ENCODE peak calls at places on chromosomes 11 and 22, in four cellular contexts. One of them, this sample, is unnamed. For H3K4me1, the result is how much of the 10 kb centered on the place peaks cover.

GRCh38 chr11:8192016-8192895 is 23.4 kb upstream of the RIC3 start:
- DNase-seq in hepatocyte: peak
- DNase-seq in DND-41: peak
- DNase-seq in PC-9: peak
- DNase-seq in this sample: peak

GRCh38 chr11:65315866-65316233 is 1.2 kb downstream of the CDC42EP2 start:
- DNase-seq in hepatocyte: no peak
- DNase-seq in DND-41: no peak
- DNase-seq in PC-9: no peak
- DNase-seq in this sample: no peak

GRCh38 chr11:110565690-110566336 is 136.1 kb downstream of the FDX1 start:
- DNase-seq in hepatocyte: peak
- DNase-seq in DND-41: peak
- DNase-seq in PC-9: peak
- DNase-seq in this sample: no peak

GRCh38 chr11:34345012-34345804 is 12.6 kb downstream of the ABTB2 start:
- DNase-seq in hepatocyte: peak
- DNase-seq in DND-41: no peak
- DNase-seq in PC-9: peak
- DNase-seq in this sample: no peak

GRCh38 chr11:94964934-94965333 is 8.4 kb downstream of the CWC15 start:
- DNase-seq in hepatocyte: no peak
- DNase-seq in DND-41: no peak
- DNase-seq in PC-9: no peak
- DNase-seq in this sample: no peak

GRCh38 chr22:39721456-39722325 is 151.1 kb downstream of the CACNA1I start:
- DNase-seq in hepatocyte: no peak
- DNase-seq in DND-41: no peak
- DNase-seq in PC-9: no peak
- DNase-seq in this sample: no peak

GRCh38 chr22:26942301-26942927 is 285.0 kb downstream of the MIAT start:
- DNase-seq in hepatocyte: no peak
- DNase-seq in DND-41: no peak
- DNase-seq in PC-9: no peak
- DNase-seq in this sample: no peak

GRCh38 chr11:74754507-74755255 is 6.0 kb downstream of the RNF169 start:
- DNase-seq in hepatocyte: peak
- DNase-seq in DND-41: no peak
- DNase-seq in PC-9: peak
- DNase-seq in this sample: peak

GRCh38 chr11:67054851-67055523 is 1.7 kb upstream of the RHOD start:
- DNase-seq in hepatocyte: peak
- DNase-seq in DND-41: peak
- DNase-seq in PC-9: peak
- DNase-seq in this sample: no peak

GRCh38 chr22:41800348-41801146 is at the start of gene CCDC134:
- DNase-seq in hepatocyte: peak
- DNase-seq in DND-41: peak
- DNase-seq in PC-9: peak
- DNase-seq in this sample: peak

GRCh38 chr11:2825886-2826678 is 59.5 kb downstream of the CDKN1C start:
- DNase-seq in hepatocyte: peak
- DNase-seq in DND-41: no peak
- DNase-seq in PC-9: peak
- DNase-seq in this sample: peak

GRCh38 chr11:20661850-20662249 is 7.5 kb upstream of the NELL1 start:
- DNase-seq in hepatocyte: no peak
- DNase-seq in DND-41: no peak
- DNase-seq in PC-9: no peak
- DNase-seq in this sample: no peak

GRCh38 chr11:10236850-10237249 is 57.2 kb downstream of the SBF2 start:
- DNase-seq in hepatocyte: no peak
- DNase-seq in DND-41: no peak
- DNase-seq in PC-9: no peak
- DNase-seq in this sample: no peak

GRCh38 chr11:114134870-114135269 is 75.4 kb downstream of the ZBTB16 start:
- DNase-seq in hepatocyte: peak
- DNase-seq in DND-41: no peak
- DNase-seq in PC-9: no peak
- DNase-seq in this sample: no peak

GRCh38 chr11:45157247-45158209 is 11.1 kb downstream of the PRDM11 start:
- DNase-seq in hepatocyte: no peak
- DNase-seq in DND-41: no peak
- DNase-seq in PC-9: no peak
- DNase-seq in this sample: no peak

GRCh38 chr11:103988595-103988969 is 47.9 kb upstream of the DDI1 start:
- DNase-seq in hepatocyte: no peak
- DNase-seq in DND-41: no peak
- DNase-seq in PC-9: no peak
- DNase-seq in this sample: no peak

GRCh38 chr22:39664485-39665200 is 94.1 kb downstream of the CACNA1I start:
- DNase-seq in hepatocyte: peak
- DNase-seq in DND-41: no peak
- DNase-seq in PC-9: peak
- DNase-seq in this sample: no peak

GRCh38 chr11:68159665-68160064 is 38.5 kb upstream of the CHKA start:
- DNase-seq in hepatocyte: no peak
- DNase-seq in DND-41: no peak
- DNase-seq in PC-9: no peak
- DNase-seq in this sample: no peak

GRCh38 chr11:28963189-28963588 is 855.0 kb downstream of the METTL15 start:
- DNase-seq in hepatocyte: no peak
- DNase-seq in DND-41: no peak
- DNase-seq in PC-9: no peak
- DNase-seq in this sample: no peak

GRCh38 chr11:64787526-64788320 is 9.4 kb upstream of the SF1 start:
- DNase-seq in hepatocyte: peak
- DNase-seq in DND-41: peak
- DNase-seq in PC-9: peak
- DNase-seq in this sample: peak

GRCh38 chr11:113446112-113446511 is 29.1 kb downstream of the DRD2 start:
- DNase-seq in hepatocyte: peak
- DNase-seq in DND-41: no peak
- DNase-seq in PC-9: no peak
- DNase-seq in this sample: no peak

GRCh38 chr22:37485006-37485713 is 1.0 kb downstream of the MFNG start:
- DNase-seq in hepatocyte: no peak
- DNase-seq in DND-41: peak
- DNase-seq in PC-9: no peak
- DNase-seq in this sample: no peak

GRCh38 chr22:46673677-46674236 is 53.6 kb downstream of the GRAMD4 start:
- DNase-seq in hepatocyte: no peak
- DNase-seq in DND-41: no peak
- DNase-seq in PC-9: no peak
- DNase-seq in this sample: no peak

GRCh38 chr22:27583930-27584329 is 217.6 kb downstream of the MN1 start:
- DNase-seq in hepatocyte: no peak
- DNase-seq in DND-41: no peak
- DNase-seq in PC-9: no peak
- DNase-seq in this sample: no peak

GRCh38 chr11:20762112-20762511 is 92.7 kb downstream of the NELL1 start:
- DNase-seq in hepatocyte: no peak
- DNase-seq in DND-41: no peak
- DNase-seq in PC-9: no peak
- DNase-seq in this sample: no peak

GRCh38 chr22:46931414-46931813 is 169.0 kb downstream of the TBC1D22A start:
- DNase-seq in hepatocyte: peak
- DNase-seq in DND-41: no peak
- DNase-seq in PC-9: no peak
- DNase-seq in this sample: peak

GRCh38 chr22:29152045-29152380 is 53.7 kb upstream of the EMID1 start:
- DNase-seq in hepatocyte: no peak
- DNase-seq in DND-41: no peak
- DNase-seq in PC-9: no peak
- DNase-seq in this sample: no peak

GRCh38 chr11:44575288-44575672 is 9.8 kb downstream of the CD82 start:
- DNase-seq in hepatocyte: no peak
- DNase-seq in DND-41: peak
- DNase-seq in PC-9: no peak
- DNase-seq in this sample: peak

GRCh38 chr11:68010058-68011041 is at the start of gene ALDH3B1:
- DNase-seq in hepatocyte: peak
- DNase-seq in DND-41: no peak
- DNase-seq in PC-9: peak
- DNase-seq in this sample: peak

GRCh38 chr11:58626915-58627483 is 4.5 kb downstream of the CNTF start:
- DNase-seq in hepatocyte: no peak
- DNase-seq in DND-41: no peak
- DNase-seq in PC-9: no peak
- DNase-seq in this sample: no peak

GRCh38 chr22:46066691-46067090 is 83.6 kb upstream of the PPARA start:
- DNase-seq in hepatocyte: no peak
- DNase-seq in DND-41: no peak
- DNase-seq in PC-9: no peak
- DNase-seq in this sample: peak

GRCh38 chr11:92322225-92322624 is 97.6 kb downstream of the FAT3 start:
- DNase-seq in hepatocyte: no peak
- DNase-seq in DND-41: no peak
- DNase-seq in PC-9: no peak
- DNase-seq in this sample: peak

GRCh38 chr11:63505857-63506528 is at the start of gene LGALS12:
- DNase-seq in hepatocyte: no peak
- DNase-seq in DND-41: peak
- DNase-seq in PC-9: no peak
- DNase-seq in this sample: no peak

GRCh38 chr11:121478895-121479281 is 26.1 kb upstream of the SORL1-AS1 start:
- DNase-seq in hepatocyte: no peak
- DNase-seq in DND-41: no peak
- DNase-seq in PC-9: no peak
- DNase-seq in this sample: no peak

GRCh38 chr11:128831781-128832497 is 35.2 kb downstream of the KCNJ1 start:
- DNase-seq in hepatocyte: no peak
- DNase-seq in DND-41: no peak
- DNase-seq in PC-9: no peak
- DNase-seq in this sample: no peak

GRCh38 chr11:69656536-69657455 is 15.8 kb downstream of the CCND1 start:
- DNase-seq in hepatocyte: no peak
- DNase-seq in DND-41: no peak
- DNase-seq in PC-9: no peak
- DNase-seq in this sample: no peak

GRCh38 chr11:77196961-77197360 is 68.9 kb downstream of the MYO7A start:
- DNase-seq in hepatocyte: no peak
- DNase-seq in DND-41: no peak
- DNase-seq in PC-9: no peak
- DNase-seq in this sample: no peak

GRCh38 chr11:66857234-66857926 is 516 bp downstream of the LRFN4 start:
- DNase-seq in hepatocyte: peak
- DNase-seq in DND-41: peak
- DNase-seq in PC-9: no peak
- DNase-seq in this sample: no peak

GRCh38 chr11:128759597-128759996 is 65.7 kb downstream of the FLI1 start:
- DNase-seq in hepatocyte: peak
- DNase-seq in DND-41: no peak
- DNase-seq in PC-9: no peak
- DNase-seq in this sample: peak

DNA sequence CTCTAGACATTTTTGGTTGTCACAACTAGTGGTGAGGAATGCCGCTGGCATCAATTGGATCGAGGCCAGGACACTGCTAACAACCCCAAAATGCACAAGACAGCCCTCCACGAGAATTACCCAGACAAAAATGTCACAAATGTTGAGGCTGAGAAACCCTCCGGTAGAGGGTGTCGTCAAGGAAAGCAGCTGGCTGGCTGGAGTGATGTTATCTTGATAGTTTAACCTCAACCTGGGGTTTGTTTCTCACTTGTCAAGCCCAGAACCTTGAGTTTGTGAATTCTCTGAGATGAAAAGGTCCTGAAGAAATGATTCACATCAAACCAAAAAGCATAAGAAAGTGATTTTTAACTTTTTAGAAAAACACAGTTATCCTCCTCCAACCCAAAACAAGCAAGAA is 21.1 kb upstream of the TMPRSS13 start:
- DNase-seq in hepatocyte: no peak
- DNase-seq in DND-41: peak
- DNase-seq in PC-9: no peak
- DNase-seq in this sample: no peak
- H3K27ac ChIP-seq in hepatocyte: no peak
- H3K27ac ChIP-seq in DND-41: peak
- H3K27ac ChIP-seq in PC-9: no peak
- H3K27ac ChIP-seq in this sample: no peak

GRCh38 chr11:93493252-93493897 is 49.8 kb downstream of the SMCO4 start:
- DNase-seq in hepatocyte: peak
- DNase-seq in DND-41: no peak
- DNase-seq in PC-9: no peak
- DNase-seq in this sample: no peak
- H3K4me1 ChIP-seq in hepatocyte: under half
- H3K4me1 ChIP-seq in DND-41: under half
- H3K4me1 ChIP-seq in PC-9: under half
- H3K4me1 ChIP-seq in this sample: under half

DNA sequence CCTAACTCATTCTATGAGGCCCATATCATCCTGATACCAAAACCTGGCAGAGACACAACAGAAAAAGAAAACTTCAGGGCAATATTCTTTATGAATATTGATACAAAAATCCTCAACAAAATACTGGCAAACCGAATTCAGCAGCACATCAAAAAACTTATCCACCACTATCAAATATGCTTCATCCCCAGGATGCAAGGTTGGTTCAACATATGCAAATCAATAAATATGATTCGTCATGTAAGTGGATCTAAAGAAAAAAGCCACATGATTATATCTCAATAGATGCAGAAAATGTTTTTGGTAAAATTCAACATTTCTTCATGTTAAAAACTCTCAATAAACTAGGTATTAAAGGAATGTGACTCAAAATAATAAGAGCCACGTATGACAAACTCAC is 40.9 kb downstream of the JRKL start:
- DNase-seq in hepatocyte: no peak
- DNase-seq in DND-41: no peak
- DNase-seq in PC-9: no peak
- DNase-seq in this sample: no peak
- H3K27ac ChIP-seq in hepatocyte: no peak
- H3K27ac ChIP-seq in DND-41: no peak
- H3K27ac ChIP-seq in PC-9: no peak
- H3K27ac ChIP-seq in this sample: no peak

GRCh38 chr22:32830957-32831356 is 29.5 kb downstream of the TIMP3 start:
- DNase-seq in hepatocyte: no peak
- DNase-seq in DND-41: no peak
- DNase-seq in PC-9: no peak
- DNase-seq in this sample: no peak
- H3K4me1 ChIP-seq in hepatocyte: under half
- H3K4me1 ChIP-seq in DND-41: under half
- H3K4me1 ChIP-seq in PC-9: under half
- H3K4me1 ChIP-seq in this sample: under half

GRCh38 chr11:1302461-1303073 is 6.9 kb downstream of the TOLLIP start:
- DNase-seq in hepatocyte: no peak
- DNase-seq in DND-41: no peak
- DNase-seq in PC-9: no peak
- DNase-seq in this sample: no peak

GRCh38 chr11:1303973-1304372 is 5.5 kb downstream of the TOLLIP start:
- DNase-seq in hepatocyte: peak
- DNase-seq in DND-41: no peak
- DNase-seq in PC-9: no peak
- DNase-seq in this sample: no peak

GRCh38 chr11:1304376-1304775 is 5.1 kb downstream of the TOLLIP start:
- DNase-seq in hepatocyte: peak
- DNase-seq in DND-41: no peak
- DNase-seq in PC-9: no peak
- DNase-seq in this sample: no peak

GRCh38 chr11:1302041-1302460 is 7.4 kb downstream of the TOLLIP start:
- DNase-seq in hepatocyte: no peak
- DNase-seq in DND-41: no peak
- DNase-seq in PC-9: no peak
- DNase-seq in this sample: no peak

GRCh38 chr11:1303196-1303821 is 6.1 kb downstream of the TOLLIP start:
- DNase-seq in hepatocyte: peak
- DNase-seq in DND-41: no peak
- DNase-seq in PC-9: peak
- DNase-seq in this sample: no peak
- H3K27ac ChIP-seq in hepatocyte: peak
- H3K27ac ChIP-seq in DND-41: no peak
- H3K27ac ChIP-seq in PC-9: no peak
- H3K27ac ChIP-seq in this sample: no peak

This sample was measured in SJSA1.